ENCODE peak calls at places on chromosome 2, in nine cellular contexts. J, A, T, C, S, B, M, O and I are unnamed samples.

GRCh38 chr2:122491011-122491410 is 735.6 kb downstream of the TSN start:
- DNase-seq in C (no peak), T (no peak), A (no peak), S (no peak), O (no peak), J (no peak), B (no peak), M (no peak), I (no peak)

GRCh38 chr2:96903318-96903717 is 33.4 kb upstream of the SEMA4C start:
- DNase-seq in T (no peak), C (no peak), B (no peak), O (no peak), S (no peak), A (no peak), M (no peak), J (no peak), I (no peak)

GRCh38 chr2:74925361-74925786 is 33.1 kb upstream of the POLE4 start:
- DNase-seq in J (no peak), A (no peak), C (no peak), T (no peak), S (no peak), O (no peak), B (no peak), M (no peak), I (no peak)

GRCh38 chr2:25129901-25130520 is 38.4 kb downstream of the POMC start:
- DNase-seq in A (no peak), C (no peak), S (no peak), M (no peak), J (no peak), B (no peak), O (no peak), T (no peak), I (no peak)

GRCh38 chr2:175445276-175445675 is 263.8 kb upstream of the ATP5MC3 start:
- DNase-seq in A (no peak), M (no peak), J (no peak), C (no peak), S (no peak), T (no peak), B (no peak), O (no peak), I (no peak)

GRCh38 chr2:176500921-176501320 is 231.7 kb downstream of the MTX2 start:
- DNase-seq in O (no peak), J (no peak), A (no peak), S (no peak), C (no peak), B (no peak), T (no peak), M (no peak), I (no peak)

GRCh38 chr2:70627499-70627898 is 73.9 kb upstream of the TGFA start:
- DNase-seq in O (no peak), S (no peak), A (no peak), T (no peak), B (peak; percentile 48), M (no peak), J (no peak), C (no peak), I (no peak)

GRCh38 chr2:180056367-180057118 is 49.4 kb upstream of the CWC22 start:
- DNase-seq in T (no peak), O (no peak), J (no peak), M (no peak), B (no peak), C (no peak), A (no peak), S (no peak), I (peak; percentile 8)

GRCh38 chr2:30385327-30385726 is 61.7 kb upstream of the LCLAT1 start:
- DNase-seq in C (no peak), B (peak; percentile 33), J (no peak), S (no peak), A (peak; percentile 45), T (no peak), M (no peak), O (no peak), I (peak; percentile 77)

GRCh38 chr2:19256239-19256638 is 102.2 kb downstream of the OSR1 start:
- DNase-seq in S (no peak), M (no peak), J (no peak), O (no peak), C (no peak), T (no peak), B (no peak), A (no peak), I (no peak)

GRCh38 chr2:108257757-108258331 is 18.1 kb downstream of the SULT1C3 start:
- DNase-seq in B (no peak), M (no peak), T (no peak), J (no peak), S (no peak), A (no peak), O (no peak), C (no peak), I (no peak)

GRCh38 chr2:190121971-190122370 is 59.4 kb upstream of the MSTN start:
- DNase-seq in M (peak; percentile 9), J (no peak), B (no peak), C (no peak), O (no peak), A (no peak), T (no peak), S (no peak), I (no peak)

GRCh38 chr2:70991142-70991541 is 3.5 kb downstream of the TEX261 start:
- DNase-seq in S (no peak), T (no peak), J (no peak), C (peak; percentile 43), O (no peak), M (no peak), B (no peak), A (no peak), I (no peak)

GRCh38 chr2:186349508-186349907 is 136.6 kb upstream of the ZC3H15 start:
- DNase-seq in C (no peak), A (no peak), J (no peak), T (no peak), O (no peak), M (no peak), B (peak; percentile 12), S (no peak), I (no peak)

GRCh38 chr2:84963692-84964405 is 7.1 kb upstream of the KCMF1 start:
- DNase-seq in J (no peak), M (no peak), O (no peak), S (no peak), T (no peak), C (peak; percentile 27), B (no peak), A (no peak), I (no peak)

GRCh38 chr2:138105358-138105757 is 141.1 kb downstream of the HNMT start:
- DNase-seq in S (no peak), C (no peak), A (no peak), B (no peak), O (no peak), T (no peak), J (no peak), M (no peak), I (no peak)

GRCh38 chr2:61978522-61978921 is 73.0 kb downstream of the COMMD1 start:
- DNase-seq in S (no peak), T (no peak), O (no peak), A (no peak), B (no peak), J (no peak), C (no peak), M (peak; percentile 45), I (no peak)

GRCh38 chr2:10346929-10347558 is 44.3 kb downstream of the HPCAL1 start:
- DNase-seq in A (no peak), O (no peak), M (no peak), J (no peak), C (no peak), S (peak; percentile 66), T (no peak), B (no peak), I (peak; percentile 25)
- TF ChIP-seq CTCF in A (no peak), O (no peak), M (no peak), J (no peak), C (no peak), S (peak; percentile 21), T (no peak), B (no peak), I (no peak)

DNA sequence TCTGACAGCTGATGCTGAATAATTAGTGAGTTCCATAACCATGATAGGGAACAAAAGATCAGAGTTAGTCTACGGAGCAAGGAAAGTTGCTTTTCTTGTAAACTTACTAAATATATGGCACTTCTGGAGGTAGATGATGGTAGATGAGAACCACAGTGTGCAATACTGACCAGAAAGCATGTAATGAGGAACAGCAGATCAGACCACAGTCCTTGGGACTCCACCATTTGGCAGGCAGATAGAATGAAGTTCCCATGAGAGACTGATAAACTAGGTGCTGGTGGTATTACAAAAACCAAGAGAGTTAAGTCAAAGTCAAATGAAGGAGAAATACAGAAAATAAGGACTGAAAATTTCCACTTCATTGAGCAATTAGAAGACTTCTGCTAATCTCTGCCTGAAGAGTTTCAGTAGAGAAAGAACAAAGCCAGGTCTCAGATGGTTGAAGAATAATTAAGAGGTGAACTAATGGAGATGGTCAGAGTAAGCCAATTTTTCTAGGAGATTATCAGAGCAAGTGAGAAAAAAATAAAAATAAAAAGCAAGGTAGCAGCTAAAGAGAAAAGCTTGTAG is 10.4 kb downstream of the CERKL start:
- DNase-seq in S (no peak), C (no peak), J (no peak), A (no peak), O (no peak), B (no peak), M (no peak), T (no peak), I (no peak)
- TF ChIP-seq CTCF in S (no peak), C (no peak), J (no peak), A (no peak), O (no peak), B (no peak), M (no peak), T (no peak), I (no peak)

DNA sequence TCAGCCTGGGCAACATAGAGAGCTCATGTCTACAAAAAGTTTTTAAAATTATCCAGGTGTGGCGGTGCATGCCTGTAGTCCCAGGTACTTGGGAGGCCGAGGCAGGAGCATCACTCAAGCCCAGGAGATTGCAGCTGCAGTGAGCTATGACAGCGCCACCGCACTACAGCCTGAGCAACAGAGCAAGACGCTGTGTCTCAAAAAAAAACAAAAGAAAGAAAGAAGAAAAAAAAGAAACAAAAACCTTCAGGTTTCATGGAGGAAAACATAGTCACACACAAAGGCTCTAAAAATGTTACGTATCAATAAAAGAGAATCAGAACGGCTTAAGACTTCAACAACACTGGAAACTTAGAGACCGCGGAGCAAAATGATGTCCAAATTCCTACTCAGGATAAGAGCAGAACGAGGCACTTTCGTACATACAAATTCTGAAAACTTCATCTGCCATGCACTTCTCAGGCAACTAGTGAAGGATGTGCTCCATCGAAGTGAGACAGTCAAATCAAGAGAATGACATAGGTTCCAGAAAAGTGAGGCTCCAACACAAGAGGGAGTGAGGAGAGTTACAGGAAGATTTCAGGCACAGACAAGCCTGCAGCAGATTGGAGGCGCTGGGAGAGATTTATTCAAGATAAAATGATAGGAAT is 4.4 kb downstream of the HDLBP start:
- DNase-seq in S (no peak), M (no peak), O (no peak), J (no peak), A (no peak), B (no peak), C (no peak), T (no peak), I (no peak)
- TF ChIP-seq CTCF in S (peak; percentile 28), M (no peak), O (no peak), J (no peak), A (no peak), B (no peak), C (no peak), T (no peak), I (no peak)

DNA sequence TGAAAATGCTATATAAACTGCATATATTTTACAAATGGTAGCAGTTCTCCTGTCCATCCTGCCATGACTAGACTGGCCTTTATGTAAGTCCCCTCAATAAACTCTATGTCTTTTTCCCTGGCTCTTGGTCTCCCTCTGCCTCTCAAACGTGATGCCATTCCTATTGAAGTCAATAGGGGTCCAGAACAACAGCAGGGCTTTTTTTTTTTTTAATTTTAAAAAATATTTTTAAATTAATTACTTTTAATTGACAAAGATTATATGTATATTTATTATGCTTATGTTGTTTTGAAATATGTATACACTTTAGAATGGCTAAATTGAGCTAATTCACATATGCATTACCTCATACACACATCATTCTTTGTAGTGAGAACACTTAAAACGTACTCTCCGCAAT is 123.2 kb downstream of the LRRTM4 start:
- DNase-seq in C (no peak), M (no peak), T (no peak), A (no peak), B (no peak), J (no peak), O (no peak), S (no peak), I (no peak)
- TF ChIP-seq CTCF in C (no peak), M (no peak), T (no peak), A (peak; percentile 29), B (no peak), J (no peak), O (no peak), S (no peak), I (no peak)